ENCODE peak calls at places on chromosome 12, in ten cellular contexts. X is GM06990, M is endothelial cell, Q is HFFc6, Y is WTC11, V is ovary, E is RWPE1, W is fibroblast of lung, F is brain microvascular endothelial cell, N is GM23338. U is an unnamed sample.

GRCh38 chr12:20369164-20370000 is 1.0 kb downstream of the PDE3A start:
- DNase-seq in Q (no peak), V (peak), N (peak), E (no peak), W (peak), M (peak), Y (peak), X (peak), F (peak), U (peak)

GRCh38 chr12:67268896-67269631 is at the start of gene CAND1:
- DNase-seq in X (peak), E (peak), N (peak), Q (peak), W (peak), V (peak), Y (peak), F (peak), M (peak), U (peak)

GRCh38 chr12:80937391-80938238 is at the start of gene LIN7A:
- DNase-seq in N (peak), W (peak), Q (peak), E (no peak), X (peak), V (peak), M (peak), Y (peak), F (peak), U (peak)

GRCh38 chr12:69583203-69583602 is 2.1 kb upstream of the CCT2 start:
- DNase-seq in N (peak), Q (peak), Y (peak), X (no peak), W (no peak), F (no peak), E (no peak), V (no peak), M (no peak), U (no peak)

GRCh38 chr12:11461433-11461832 is 66.1 kb upstream of the PRB2 start:
- DNase-seq in M (no peak), F (no peak), X (no peak), N (no peak), E (no peak), V (no peak), Q (no peak), Y (no peak), W (no peak), U (no peak)

GRCh38 chr12:54196396-54196795 is 7.6 kb upstream of the SMUG1 start:
- DNase-seq in M (no peak), W (no peak), X (no peak), F (no peak), Q (no peak), V (no peak), E (no peak), Y (no peak), N (no peak), U (no peak)

GRCh38 chr12:130948136-130948535 is 5.6 kb upstream of the ADGRD1 start:
- DNase-seq in Q (no peak), X (no peak), N (peak), F (no peak), V (no peak), Y (no peak), E (no peak), W (no peak), M (no peak), U (no peak)

GRCh38 chr12:124700810-124701594 is 133.6 kb upstream of the NCOR2 start:
- DNase-seq in N (peak), M (no peak), W (no peak), V (peak), X (no peak), Q (peak), E (peak), Y (no peak), F (no peak), U (no peak)

GRCh38 chr12:68378859-68379628 is 46.9 kb upstream of the MDM1 start:
- DNase-seq in N (no peak), V (no peak), X (no peak), F (no peak), Q (no peak), E (no peak), W (peak), Y (no peak), M (no peak), U (no peak)

GRCh38 chr12:54958048-54958658 is 26.4 kb downstream of the TESPA1 start:
- DNase-seq in Y (peak), Q (peak), V (peak), W (peak), E (peak), N (peak), F (peak), M (peak), X (no peak), U (peak)

GRCh38 chr12:48028541-48029400 is 24.5 kb upstream of the COL2A1 start:
- DNase-seq in E (no peak), F (no peak), N (no peak), X (no peak), Q (no peak), Y (no peak), V (no peak), M (no peak), W (no peak), U (no peak)

GRCh38 chr12:92363295-92364146 is 217.9 kb upstream of the BTG1 start:
- DNase-seq in V (peak), Y (no peak), E (no peak), X (peak), F (peak), N (peak), M (no peak), W (peak), Q (peak), U (peak)

GRCh38 chr12:76464636-76465166 is 94.9 kb downstream of the OSBPL8 start:
- DNase-seq in W (peak), X (no peak), Q (no peak), E (no peak), Y (no peak), F (no peak), V (no peak), M (no peak), N (no peak), U (no peak)

GRCh38 chr12:118145113-118145797 is 9.3 kb downstream of the PEBP1 start:
- DNase-seq in F (no peak), E (no peak), V (no peak), M (no peak), Q (no peak), N (no peak), X (peak), W (no peak), Y (no peak), U (no peak)

GRCh38 chr12:66107451-66107915 is 23.1 kb downstream of the LLPH start:
- DNase-seq in Q (peak), M (peak), V (peak), W (peak), Y (peak), X (peak), N (peak), E (peak), F (peak), U (peak)

DNA sequence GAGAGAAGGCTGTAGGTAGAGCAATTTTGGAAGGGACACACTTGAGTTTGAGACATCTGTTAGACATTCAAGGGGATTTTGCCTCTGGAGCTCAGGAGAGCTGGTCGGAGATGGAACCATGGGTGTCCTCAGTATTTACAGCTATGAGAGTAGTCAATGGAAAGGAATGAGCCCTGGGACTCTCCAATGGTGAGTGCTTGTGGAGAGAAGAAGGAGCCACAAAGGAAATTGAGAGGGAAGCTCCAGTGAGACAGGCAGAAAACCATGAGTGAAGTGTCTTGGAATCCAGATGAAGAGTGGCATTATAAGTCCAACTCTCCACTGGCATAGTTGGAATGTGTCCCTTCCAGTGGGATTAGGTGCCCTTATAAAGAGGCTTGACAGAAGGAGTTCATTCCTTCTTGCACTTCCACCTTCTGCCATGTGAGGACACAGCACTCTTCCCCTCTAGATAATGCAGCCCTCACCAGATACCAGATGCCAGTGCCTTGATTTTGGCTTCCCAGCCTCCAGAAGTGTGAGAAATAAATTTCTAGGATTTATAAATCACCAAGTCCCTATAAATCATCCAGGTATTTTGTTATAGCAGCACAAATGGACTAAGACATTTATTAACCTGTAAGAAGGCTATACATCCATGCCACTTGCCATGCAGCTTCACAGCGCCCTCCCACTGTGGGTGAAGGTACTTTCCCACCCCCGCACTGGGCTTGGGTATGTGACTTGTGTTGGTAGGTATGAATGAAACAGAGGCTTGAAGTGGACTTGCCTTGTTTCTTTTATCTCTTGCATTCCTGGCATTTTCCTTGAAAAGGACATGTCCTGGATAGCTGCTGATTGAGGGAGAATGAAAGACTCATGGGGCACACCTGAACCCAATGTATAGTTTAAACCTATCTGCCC is 27.3 kb downstream of the LLPH start:
- DNase-seq in E (no peak), Y (peak), W (no peak), M (no peak), V (no peak), N (peak), Q (peak), X (no peak), F (no peak), U (no peak)
- TF ChIP-seq CTCF in E (no peak), Y (no peak), W (peak), M (no peak), V (no peak), N (peak), Q (peak), X (peak), F (peak), U (no peak)

GRCh38 chr12:103503546-103504480 is 8.0 kb upstream of the C12orf42 start:
- DNase-seq in F (no peak), M (peak), W (no peak), Q (no peak), X (peak), N (peak), E (no peak), Y (peak), V (no peak), U (peak)
- TF ChIP-seq CTCF in F (peak), M (peak), W (no peak), Q (peak), X (peak), N (peak), E (no peak), Y (peak), V (no peak), U (peak)

DNA sequence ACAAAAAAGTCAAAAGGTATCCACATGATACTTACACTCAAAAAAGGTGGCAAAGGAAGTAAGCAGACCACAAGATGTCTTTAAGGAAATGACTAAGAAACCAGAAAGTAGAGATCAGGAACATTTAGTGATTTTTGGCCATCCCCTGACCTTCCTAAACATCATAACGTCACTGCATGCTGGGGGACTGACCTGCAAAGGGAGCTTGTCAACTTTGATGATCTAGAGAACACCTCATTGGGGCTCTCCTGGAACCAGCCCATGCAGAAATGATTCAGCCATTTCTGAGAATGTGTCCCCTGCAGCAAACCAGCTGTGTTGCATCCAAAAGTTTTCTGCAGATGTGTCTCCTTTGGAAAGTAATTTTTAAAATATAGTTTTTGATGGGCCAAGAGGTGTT is 152.2 kb upstream of the RASSF8 start:
- DNase-seq in Q (peak), E (no peak), Y (no peak), W (peak), X (no peak), F (no peak), N (no peak), V (no peak), M (no peak), U (no peak)
- TF ChIP-seq CTCF in Q (no peak), E (no peak), Y (no peak), W (no peak), X (no peak), F (no peak), N (no peak), V (no peak), M (no peak), U (no peak)

GRCh38 chr12:77979597-77980250 is 149.0 kb downstream of the NAV3 start:
- DNase-seq in X (no peak), V (no peak), W (no peak), M (no peak), F (no peak), N (no peak), Y (no peak), E (no peak), Q (no peak), U (no peak)

GRCh38 chr12:77973579-77973978 is 142.9 kb downstream of the NAV3 start:
- DNase-seq in X (no peak), N (no peak), Q (no peak), V (no peak), M (no peak), F (no peak), E (no peak), Y (no peak), W (no peak), U (no peak)

GRCh38 chr12:77974643-77975042 is 143.9 kb downstream of the NAV3 start:
- DNase-seq in V (no peak), N (no peak), W (no peak), M (no peak), E (no peak), F (no peak), X (no peak), Y (no peak), Q (no peak), U (no peak)
- TF ChIP-seq CTCF in V (no peak), N (no peak), W (no peak), M (no peak), E (no peak), F (no peak), X (no peak), Y (no peak), Q (no peak), U (no peak)

GRCh38 chr12:107891967-107892366 is 117.5 kb downstream of the ASCL4 start:
- DNase-seq in E (no peak), X (no peak), M (peak), Y (no peak), V (no peak), F (no peak), W (peak), N (peak), Q (no peak), U (no peak)
- TF ChIP-seq CTCF in E (no peak), X (peak), M (no peak), Y (no peak), V (no peak), F (peak), W (peak), N (peak), Q (peak), U (peak)

GRCh38 chr12:106106129-106106566 is 32.6 kb downstream of the NUAK1 start:
- DNase-seq in X (no peak), M (no peak), Q (no peak), F (no peak), Y (no peak), E (no peak), V (no peak), W (no peak), N (no peak), U (no peak)

GRCh38 chr12:106106892-106107291 is 31.9 kb downstream of the NUAK1 start:
- DNase-seq in E (peak), M (peak), Q (peak), V (no peak), Y (no peak), F (peak), N (peak), X (no peak), W (no peak), U (no peak)

GRCh38 chr12:106107566-106107965 is 31.2 kb downstream of the NUAK1 start:
- DNase-seq in M (no peak), Q (peak), N (no peak), E (no peak), F (peak), X (no peak), V (no peak), Y (no peak), W (no peak), U (no peak)

GRCh38 chr12:106109168-106109910 is 29.4 kb downstream of the NUAK1 start:
- DNase-seq in F (no peak), W (no peak), E (no peak), Y (no peak), Q (no peak), N (no peak), M (no peak), V (no peak), X (no peak), U (no peak)

GRCh38 chr12:106108187-106108816 is 30.5 kb downstream of the NUAK1 start:
- DNase-seq in X (no peak), W (peak), Y (peak), Q (no peak), M (no peak), V (no peak), N (peak), F (peak), E (no peak), U (peak)
- TF ChIP-seq CTCF in X (no peak), W (peak), Y (no peak), Q (peak), M (no peak), V (no peak), N (peak), F (peak), E (no peak), U (no peak)

DNA sequence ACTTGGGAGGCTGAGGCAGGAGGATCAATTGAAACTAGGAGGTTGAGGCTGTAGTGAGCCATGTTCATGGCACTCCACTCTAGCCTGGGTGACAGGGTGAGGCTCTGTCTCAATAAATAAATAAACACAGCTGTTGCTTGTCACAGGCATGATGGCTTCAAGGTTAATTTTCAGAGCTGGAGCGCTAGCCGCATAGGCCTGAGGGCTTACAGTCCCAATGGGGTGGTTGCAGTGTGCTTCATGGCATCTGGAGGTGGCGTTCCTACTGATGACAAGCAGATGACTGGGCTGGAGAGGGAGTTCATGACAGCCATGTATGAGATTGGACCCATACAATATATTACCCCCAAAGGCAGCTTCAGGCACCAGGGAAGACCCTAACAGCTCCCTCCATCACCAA is 1.6 kb upstream of the FMNL3 start:
- DNase-seq in X (no peak), Y (no peak), E (no peak), N (no peak), F (no peak), Q (no peak), V (no peak), W (no peak), M (no peak), U (no peak)
- TF ChIP-seq CTCF in X (no peak), Y (no peak), E (no peak), N (no peak), F (no peak), Q (no peak), V (no peak), W (no peak), M (no peak), U (no peak)

DNA sequence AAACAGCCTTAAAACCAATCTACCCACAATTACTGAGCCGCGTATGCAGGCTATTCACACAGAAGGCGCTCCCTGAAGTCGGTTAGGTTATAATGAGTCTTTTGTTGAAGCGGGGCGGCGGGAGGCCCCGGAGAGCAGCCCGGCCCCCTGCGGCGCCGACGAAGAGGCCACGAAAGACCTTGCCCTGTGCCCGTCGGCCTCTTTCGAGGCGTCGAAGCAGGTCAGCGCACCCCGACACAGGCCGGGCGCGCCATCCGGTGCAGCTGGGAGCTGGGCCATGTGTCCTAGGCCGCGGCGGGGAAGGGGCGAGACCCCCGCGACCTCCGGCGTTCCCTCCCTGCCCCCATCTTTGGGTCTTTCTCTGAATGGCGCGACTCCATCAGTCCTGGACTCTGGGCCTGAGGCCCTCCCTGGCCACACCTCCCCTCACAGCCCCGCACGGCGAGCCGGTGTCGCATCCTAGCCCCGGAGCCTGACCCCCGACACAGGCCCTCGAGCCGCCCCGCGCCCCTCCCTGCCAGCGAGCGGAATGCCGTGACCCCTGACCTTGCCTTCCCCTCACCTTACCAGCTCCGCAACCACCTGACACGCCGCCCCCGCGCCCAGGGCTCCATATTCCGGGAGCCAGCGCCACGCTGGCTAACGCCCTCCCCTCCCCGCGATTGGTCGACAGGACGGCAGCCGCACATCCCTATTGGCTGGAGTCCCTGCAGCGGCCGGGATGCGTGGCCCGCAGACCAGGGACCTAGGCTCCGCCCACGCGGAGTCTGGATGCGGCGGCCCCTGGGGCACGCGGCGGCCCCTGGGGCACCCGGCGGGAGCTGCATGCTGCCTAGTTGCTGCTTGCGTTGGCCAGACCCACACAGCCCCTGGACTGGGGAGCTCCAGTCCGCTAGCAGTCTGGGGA is at the start of gene SLC11A2:
- DNase-seq in X (peak), N (peak), W (peak), F (peak), V (peak), M (peak), E (peak), Q (peak), Y (peak), U (peak)
- TF ChIP-seq CTCF in X (peak), N (no peak), W (no peak), F (no peak), V (no peak), M (no peak), E (no peak), Q (peak), Y (no peak), U (no peak)